ENCODE peak calls at places on chromosomes 2 and 18, in eight cellular contexts. One of them, this sample, is unnamed.

GRCh38 chr2:20698916-20699613 is 32.1 kb downstream of the GDF7 start:
- DNase-seq in stomach: no peak
- DNase-seq in activated CD4-positive, alpha-beta T cell treated with anti-CD3 and anti-CD28 coated beads, Interleukin-2, amount 50 U/mL, for 48 hours: no peak
- DNase-seq in iPS-NIHi11: no peak
- DNase-seq in lung: no peak
- DNase-seq in heart left ventricle: no peak
- DNase-seq in HuH-7: no peak
- DNase-seq in kidney tubule cell: no peak
- DNase-seq in this sample: no peak

GRCh38 chr2:192267484-192267883 is 72.8 kb upstream of the TMEFF2 start:
- DNase-seq in lung: no peak
- DNase-seq in stomach: no peak
- DNase-seq in heart left ventricle: no peak
- DNase-seq in activated CD4-positive, alpha-beta T cell treated with anti-CD3 and anti-CD28 coated beads, Interleukin-2, amount 50 U/mL, for 48 hours: no peak
- DNase-seq in HuH-7: no peak
- DNase-seq in iPS-NIHi11: no peak
- DNase-seq in kidney tubule cell: peak; percentile 35
- DNase-seq in this sample: no peak

GRCh38 chr2:134670955-134671354 is 47.8 kb downstream of the TMEM163 start:
- DNase-seq in iPS-NIHi11: no peak
- DNase-seq in activated CD4-positive, alpha-beta T cell treated with anti-CD3 and anti-CD28 coated beads, Interleukin-2, amount 50 U/mL, for 48 hours: no peak
- DNase-seq in lung: peak; percentile 74
- DNase-seq in kidney tubule cell: no peak
- DNase-seq in stomach: peak; percentile 85
- DNase-seq in heart left ventricle: peak; percentile 43
- DNase-seq in HuH-7: no peak
- DNase-seq in this sample: no peak

GRCh38 chr18:50866765-50867164 is 12.2 kb upstream of the ME2 start:
- DNase-seq in stomach: no peak
- DNase-seq in HuH-7: no peak
- DNase-seq in iPS-NIHi11: no peak
- DNase-seq in lung: no peak
- DNase-seq in activated CD4-positive, alpha-beta T cell treated with anti-CD3 and anti-CD28 coated beads, Interleukin-2, amount 50 U/mL, for 48 hours: no peak
- DNase-seq in kidney tubule cell: peak; percentile 34
- DNase-seq in heart left ventricle: no peak
- DNase-seq in this sample: no peak

GRCh38 chr2:98412751-98413445 is 31.8 kb upstream of the INPP4A start:
- DNase-seq in stomach: no peak
- DNase-seq in activated CD4-positive, alpha-beta T cell treated with anti-CD3 and anti-CD28 coated beads, Interleukin-2, amount 50 U/mL, for 48 hours: peak; percentile 51
- DNase-seq in lung: no peak
- DNase-seq in kidney tubule cell: peak; percentile 65
- DNase-seq in HuH-7: peak; percentile 74
- DNase-seq in heart left ventricle: no peak
- DNase-seq in iPS-NIHi11: peak; percentile 61
- DNase-seq in this sample: peak; percentile 66

GRCh38 chr18:46756559-46757201 is at the start of gene ST8SIA5:
- DNase-seq in lung: no peak
- DNase-seq in activated CD4-positive, alpha-beta T cell treated with anti-CD3 and anti-CD28 coated beads, Interleukin-2, amount 50 U/mL, for 48 hours: peak; percentile 6
- DNase-seq in kidney tubule cell: no peak
- DNase-seq in heart left ventricle: no peak
- DNase-seq in HuH-7: no peak
- DNase-seq in stomach: no peak
- DNase-seq in iPS-NIHi11: peak; percentile 76
- DNase-seq in this sample: no peak

GRCh38 chr18:26051845-26052244 is 38.6 kb downstream of the SS18 start:
- DNase-seq in stomach: no peak
- DNase-seq in activated CD4-positive, alpha-beta T cell treated with anti-CD3 and anti-CD28 coated beads, Interleukin-2, amount 50 U/mL, for 48 hours: no peak
- DNase-seq in HuH-7: no peak
- DNase-seq in iPS-NIHi11: no peak
- DNase-seq in lung: no peak
- DNase-seq in heart left ventricle: no peak
- DNase-seq in kidney tubule cell: no peak
- DNase-seq in this sample: no peak

GRCh38 chr18:7840445-7840844 is 273.3 kb downstream of the PTPRM start:
- DNase-seq in kidney tubule cell: no peak
- DNase-seq in activated CD4-positive, alpha-beta T cell treated with anti-CD3 and anti-CD28 coated beads, Interleukin-2, amount 50 U/mL, for 48 hours: no peak
- DNase-seq in HuH-7: no peak
- DNase-seq in iPS-NIHi11: no peak
- DNase-seq in lung: no peak
- DNase-seq in stomach: no peak
- DNase-seq in heart left ventricle: no peak
- DNase-seq in this sample: no peak

GRCh38 chr2:236730393-236730792 is 160.8 kb downstream of the ACKR3 start:
- DNase-seq in activated CD4-positive, alpha-beta T cell treated with anti-CD3 and anti-CD28 coated beads, Interleukin-2, amount 50 U/mL, for 48 hours: no peak
- DNase-seq in HuH-7: no peak
- DNase-seq in iPS-NIHi11: no peak
- DNase-seq in kidney tubule cell: no peak
- DNase-seq in lung: no peak
- DNase-seq in heart left ventricle: peak; percentile 61
- DNase-seq in stomach: no peak
- DNase-seq in this sample: no peak

GRCh38 chr2:23460983-23461382 is 76.0 kb downstream of the KLHL29 start:
- DNase-seq in heart left ventricle: no peak
- DNase-seq in kidney tubule cell: no peak
- DNase-seq in lung: no peak
- DNase-seq in stomach: no peak
- DNase-seq in HuH-7: no peak
- DNase-seq in activated CD4-positive, alpha-beta T cell treated with anti-CD3 and anti-CD28 coated beads, Interleukin-2, amount 50 U/mL, for 48 hours: no peak
- DNase-seq in iPS-NIHi11: no peak
- DNase-seq in this sample: no peak

GRCh38 chr18:49250819-49251388 is 209.5 kb downstream of the DYM start:
- DNase-seq in lung: no peak
- DNase-seq in kidney tubule cell: peak; percentile 17
- DNase-seq in iPS-NIHi11: no peak
- DNase-seq in HuH-7: no peak
- DNase-seq in activated CD4-positive, alpha-beta T cell treated with anti-CD3 and anti-CD28 coated beads, Interleukin-2, amount 50 U/mL, for 48 hours: no peak
- DNase-seq in stomach: no peak
- DNase-seq in heart left ventricle: no peak
- DNase-seq in this sample: no peak

GRCh38 chr18:32040936-32041335 is 22.3 kb downstream of the RNF125 start:
- DNase-seq in iPS-NIHi11: no peak
- DNase-seq in heart left ventricle: no peak
- DNase-seq in HuH-7: no peak
- DNase-seq in stomach: no peak
- DNase-seq in lung: no peak
- DNase-seq in kidney tubule cell: no peak
- DNase-seq in activated CD4-positive, alpha-beta T cell treated with anti-CD3 and anti-CD28 coated beads, Interleukin-2, amount 50 U/mL, for 48 hours: peak; percentile 54
- DNase-seq in this sample: no peak

GRCh38 chr2:37871453-37872191 is 53.5 kb upstream of the RMDN2 start:
- DNase-seq in HuH-7: no peak
- DNase-seq in kidney tubule cell: peak; percentile 95
- DNase-seq in iPS-NIHi11: no peak
- DNase-seq in heart left ventricle: no peak
- DNase-seq in lung: no peak
- DNase-seq in stomach: no peak
- DNase-seq in activated CD4-positive, alpha-beta T cell treated with anti-CD3 and anti-CD28 coated beads, Interleukin-2, amount 50 U/mL, for 48 hours: no peak
- DNase-seq in this sample: no peak

GRCh38 chr18:3248062-3248669 is 565 bp downstream of the MYL12A start:
- DNase-seq in activated CD4-positive, alpha-beta T cell treated with anti-CD3 and anti-CD28 coated beads, Interleukin-2, amount 50 U/mL, for 48 hours: no peak
- DNase-seq in lung: no peak
- DNase-seq in HuH-7: no peak
- DNase-seq in iPS-NIHi11: no peak
- DNase-seq in stomach: no peak
- DNase-seq in kidney tubule cell: no peak
- DNase-seq in heart left ventricle: peak; percentile 41
- DNase-seq in this sample: peak; percentile 9

GRCh38 chr2:190180313-190181065 is 118.0 kb upstream of the MSTN start:
- DNase-seq in lung: peak; percentile 48
- DNase-seq in stomach: peak; percentile 57
- DNase-seq in HuH-7: peak; percentile 47
- DNase-seq in iPS-NIHi11: peak; percentile 86
- DNase-seq in heart left ventricle: peak; percentile 83
- DNase-seq in activated CD4-positive, alpha-beta T cell treated with anti-CD3 and anti-CD28 coated beads, Interleukin-2, amount 50 U/mL, for 48 hours: peak; percentile 23
- DNase-seq in kidney tubule cell: peak; percentile 71
- DNase-seq in this sample: peak; percentile 66

GRCh38 chr2:151931030-151931611 is 102.9 kb upstream of the ARL5A start:
- DNase-seq in heart left ventricle: no peak
- DNase-seq in iPS-NIHi11: no peak
- DNase-seq in HuH-7: no peak
- DNase-seq in activated CD4-positive, alpha-beta T cell treated with anti-CD3 and anti-CD28 coated beads, Interleukin-2, amount 50 U/mL, for 48 hours: no peak
- DNase-seq in kidney tubule cell: no peak
- DNase-seq in stomach: no peak
- DNase-seq in lung: no peak
- DNase-seq in this sample: no peak

GRCh38 chr2:233442028-233442310 is 87.7 kb downstream of the DGKD start:
- DNase-seq in kidney tubule cell: no peak
- DNase-seq in activated CD4-positive, alpha-beta T cell treated with anti-CD3 and anti-CD28 coated beads, Interleukin-2, amount 50 U/mL, for 48 hours: no peak
- DNase-seq in heart left ventricle: no peak
- DNase-seq in iPS-NIHi11: no peak
- DNase-seq in HuH-7: no peak
- DNase-seq in stomach: no peak
- DNase-seq in lung: no peak
- DNase-seq in this sample: no peak

GRCh38 chr2:197011777-197012641 is 85.5 kb upstream of the PGAP1 start:
- DNase-seq in lung: no peak
- DNase-seq in iPS-NIHi11: peak; percentile 56
- DNase-seq in heart left ventricle: no peak
- DNase-seq in stomach: no peak
- DNase-seq in activated CD4-positive, alpha-beta T cell treated with anti-CD3 and anti-CD28 coated beads, Interleukin-2, amount 50 U/mL, for 48 hours: no peak
- DNase-seq in kidney tubule cell: peak; percentile 50
- DNase-seq in HuH-7: peak; percentile 67
- DNase-seq in this sample: peak; percentile 61

GRCh38 chr2:230877737-230878598 is 13.2 kb downstream of the ITM2C start:
- DNase-seq in lung: no peak
- DNase-seq in heart left ventricle: peak; percentile 14
- DNase-seq in iPS-NIHi11: no peak
- DNase-seq in HuH-7: no peak
- DNase-seq in activated CD4-positive, alpha-beta T cell treated with anti-CD3 and anti-CD28 coated beads, Interleukin-2, amount 50 U/mL, for 48 hours: no peak
- DNase-seq in kidney tubule cell: no peak
- DNase-seq in stomach: no peak
- DNase-seq in this sample: no peak

GRCh38 chr18:3794537-3795348 is 344.8 kb downstream of the TGIF1 start:
- DNase-seq in heart left ventricle: peak; percentile 31
- DNase-seq in stomach: peak; percentile 79
- DNase-seq in kidney tubule cell: peak; percentile 62
- DNase-seq in HuH-7: no peak
- DNase-seq in lung: no peak
- DNase-seq in iPS-NIHi11: peak; percentile 22
- DNase-seq in activated CD4-positive, alpha-beta T cell treated with anti-CD3 and anti-CD28 coated beads, Interleukin-2, amount 50 U/mL, for 48 hours: no peak
- DNase-seq in this sample: no peak

GRCh38 chr2:12935226-12935625 is 218.5 kb downstream of the TRIB2 start:
- DNase-seq in lung: no peak
- DNase-seq in HuH-7: no peak
- DNase-seq in iPS-NIHi11: no peak
- DNase-seq in kidney tubule cell: no peak
- DNase-seq in activated CD4-positive, alpha-beta T cell treated with anti-CD3 and anti-CD28 coated beads, Interleukin-2, amount 50 U/mL, for 48 hours: no peak
- DNase-seq in stomach: no peak
- DNase-seq in heart left ventricle: no peak
- DNase-seq in this sample: no peak

GRCh38 chr2:191264647-191265079 is 19.5 kb downstream of the MYO1B start:
- DNase-seq in activated CD4-positive, alpha-beta T cell treated with anti-CD3 and anti-CD28 coated beads, Interleukin-2, amount 50 U/mL, for 48 hours: no peak
- DNase-seq in lung: no peak
- DNase-seq in kidney tubule cell: peak; percentile 78
- DNase-seq in stomach: no peak
- DNase-seq in iPS-NIHi11: no peak
- DNase-seq in heart left ventricle: peak; percentile 48
- DNase-seq in HuH-7: no peak
- DNase-seq in this sample: no peak

GRCh38 chr2:97781981-97782380 is 68.6 kb downstream of the ZAP70 start:
- DNase-seq in kidney tubule cell: no peak
- DNase-seq in HuH-7: no peak
- DNase-seq in heart left ventricle: no peak
- DNase-seq in lung: no peak
- DNase-seq in activated CD4-positive, alpha-beta T cell treated with anti-CD3 and anti-CD28 coated beads, Interleukin-2, amount 50 U/mL, for 48 hours: no peak
- DNase-seq in stomach: no peak
- DNase-seq in iPS-NIHi11: no peak
- DNase-seq in this sample: no peak

GRCh38 chr2:216693414-216694100 is 1.8 kb downstream of the IGFBP5 start:
- DNase-seq in lung: no peak
- DNase-seq in heart left ventricle: no peak
- DNase-seq in stomach: no peak
- DNase-seq in kidney tubule cell: no peak
- DNase-seq in iPS-NIHi11: no peak
- DNase-seq in HuH-7: no peak
- DNase-seq in activated CD4-positive, alpha-beta T cell treated with anti-CD3 and anti-CD28 coated beads, Interleukin-2, amount 50 U/mL, for 48 hours: no peak
- DNase-seq in this sample: no peak

GRCh38 chr2:152694161-152694661 is 23.1 kb downstream of the PRPF40A start:
- DNase-seq in HuH-7: no peak
- DNase-seq in kidney tubule cell: peak; percentile 76
- DNase-seq in lung: no peak
- DNase-seq in iPS-NIHi11: no peak
- DNase-seq in activated CD4-positive, alpha-beta T cell treated with anti-CD3 and anti-CD28 coated beads, Interleukin-2, amount 50 U/mL, for 48 hours: peak; percentile 48
- DNase-seq in stomach: no peak
- DNase-seq in heart left ventricle: no peak
- DNase-seq in this sample: no peak

GRCh38 chr18:29164020-29164706 is 987.2 kb upstream of the CDH2 start:
- DNase-seq in lung: no peak
- DNase-seq in iPS-NIHi11: no peak
- DNase-seq in HuH-7: no peak
- DNase-seq in activated CD4-positive, alpha-beta T cell treated with anti-CD3 and anti-CD28 coated beads, Interleukin-2, amount 50 U/mL, for 48 hours: no peak
- DNase-seq in heart left ventricle: no peak
- DNase-seq in kidney tubule cell: peak; percentile 93
- DNase-seq in stomach: no peak
- DNase-seq in this sample: no peak

GRCh38 chr2:239830718-239831271 is 194.3 kb downstream of the NDUFA10 start:
- DNase-seq in iPS-NIHi11: no peak
- DNase-seq in activated CD4-positive, alpha-beta T cell treated with anti-CD3 and anti-CD28 coated beads, Interleukin-2, amount 50 U/mL, for 48 hours: no peak
- DNase-seq in heart left ventricle: peak; percentile 13
- DNase-seq in stomach: peak; percentile 24
- DNase-seq in lung: peak; percentile 21
- DNase-seq in HuH-7: no peak
- DNase-seq in kidney tubule cell: no peak
- DNase-seq in this sample: no peak

GRCh38 chr2:67221266-67221665 is 175.9 kb upstream of the ETAA1 start:
- DNase-seq in iPS-NIHi11: no peak
- DNase-seq in heart left ventricle: no peak
- DNase-seq in lung: no peak
- DNase-seq in activated CD4-positive, alpha-beta T cell treated with anti-CD3 and anti-CD28 coated beads, Interleukin-2, amount 50 U/mL, for 48 hours: no peak
- DNase-seq in kidney tubule cell: no peak
- DNase-seq in stomach: no peak
- DNase-seq in HuH-7: no peak
- DNase-seq in this sample: no peak

GRCh38 chr2:168469281-168469988 is 13.4 kb downstream of the CERS6 start:
- DNase-seq in kidney tubule cell: no peak
- DNase-seq in HuH-7: no peak
- DNase-seq in heart left ventricle: no peak
- DNase-seq in activated CD4-positive, alpha-beta T cell treated with anti-CD3 and anti-CD28 coated beads, Interleukin-2, amount 50 U/mL, for 48 hours: no peak
- DNase-seq in lung: no peak
- DNase-seq in iPS-NIHi11: no peak
- DNase-seq in stomach: no peak
- DNase-seq in this sample: no peak

GRCh38 chr2:237483018-237483731 is 3.9 kb upstream of the MLPH start:
- DNase-seq in stomach: peak; percentile 74
- DNase-seq in heart left ventricle: no peak
- DNase-seq in HuH-7: no peak
- DNase-seq in activated CD4-positive, alpha-beta T cell treated with anti-CD3 and anti-CD28 coated beads, Interleukin-2, amount 50 U/mL, for 48 hours: no peak
- DNase-seq in kidney tubule cell: peak; percentile 77
- DNase-seq in lung: peak; percentile 70
- DNase-seq in iPS-NIHi11: no peak
- DNase-seq in this sample: no peak

GRCh38 chr2:156306821-156307220 is 25.7 kb downstream of the NR4A2 start:
- DNase-seq in HuH-7: no peak
- DNase-seq in activated CD4-positive, alpha-beta T cell treated with anti-CD3 and anti-CD28 coated beads, Interleukin-2, amount 50 U/mL, for 48 hours: no peak
- DNase-seq in iPS-NIHi11: no peak
- DNase-seq in kidney tubule cell: no peak
- DNase-seq in stomach: no peak
- DNase-seq in lung: no peak
- DNase-seq in heart left ventricle: no peak
- DNase-seq in this sample: no peak

GRCh38 chr2:95277246-95277906 is 3.1 kb downstream of the PROM2 start:
- DNase-seq in stomach: peak; percentile 79
- DNase-seq in HuH-7: no peak
- DNase-seq in kidney tubule cell: peak; percentile 69
- DNase-seq in iPS-NIHi11: peak; percentile 76
- DNase-seq in activated CD4-positive, alpha-beta T cell treated with anti-CD3 and anti-CD28 coated beads, Interleukin-2, amount 50 U/mL, for 48 hours: no peak
- DNase-seq in heart left ventricle: peak; percentile 15
- DNase-seq in lung: no peak
- DNase-seq in this sample: peak; percentile 18

This sample was measured in HEK293T.